ENCODE peak calls at places on chromosomes 1 and 21, in five cellular contexts. F, G, Q, V and M are unnamed samples.

GRCh38 chr21:42513985-42514882 is 582 bp downstream of the SLC37A1 start:
- DNase-seq in Q (peak), G (no peak), F (peak), V (peak), M (peak)

GRCh38 chr1:59061876-59062275 is 235.0 kb upstream of the FGGY start:
- DNase-seq in Q (peak), V (peak), F (no peak), G (peak), M (no peak)

GRCh38 chr1:96598416-96599168 is 123.0 kb upstream of the PTBP2 start:
- DNase-seq in G (peak), V (no peak), Q (no peak), F (no peak), M (no peak)

GRCh38 chr1:212496673-212497072 is 64.0 kb downstream of the NENF start:
- DNase-seq in V (no peak), Q (no peak), F (no peak), G (no peak), M (no peak)

GRCh38 chr1:208253177-208253576 is 9.0 kb upstream of the PLXNA2 start:
- DNase-seq in F (no peak), V (no peak), Q (no peak), G (no peak), M (no peak)

GRCh38 chr21:15050588-15051377 is 14.0 kb downstream of the NRIP1 start:
- DNase-seq in G (no peak), F (peak), V (no peak), Q (no peak), M (peak)

GRCh38 chr1:167454304-167454928 is 63.9 kb downstream of the CD247 start:
- DNase-seq in V (no peak), Q (no peak), F (no peak), G (no peak), M (no peak)

GRCh38 chr1:61743716-61744620 is 1.7 kb downstream of the PATJ start:
- DNase-seq in V (no peak), Q (no peak), F (peak), G (no peak), M (no peak)

GRCh38 chr1:245074232-245074747 is 80.5 kb upstream of the KIF26B start:
- DNase-seq in V (no peak), G (peak), F (no peak), Q (no peak), M (no peak)

GRCh38 chr1:168202941-168203654 is 22.7 kb upstream of the SFT2D2 start:
- DNase-seq in Q (no peak), F (no peak), V (no peak), G (peak), M (no peak)

GRCh38 chr21:44503901-44504399 is 36.0 kb downstream of the KRTAP10-1 start:
- DNase-seq in Q (no peak), V (peak), G (no peak), F (no peak), M (peak)

GRCh38 chr1:109274533-109275476 is 8.1 kb downstream of the PSRC1 start:
- DNase-seq in Q (peak), F (no peak), G (peak), V (no peak), M (peak)

GRCh38 chr1:224933584-224933983 is 4.1 kb downstream of the DNAH14 start:
- DNase-seq in G (no peak), V (no peak), F (no peak), Q (no peak), M (no peak)

GRCh38 chr1:23178414-23178813 is 9.8 kb upstream of the LUZP1 start:
- DNase-seq in F (no peak), Q (no peak), G (no peak), V (no peak), M (no peak)

GRCh38 chr1:236120725-236121153 is 21.6 kb upstream of the GPR137B start:
- DNase-seq in Q (no peak), F (no peak), V (no peak), G (no peak), M (no peak)

GRCh38 chr1:162682013-162682419 is 49.8 kb downstream of the DDR2 start:
- DNase-seq in V (peak), G (no peak), Q (no peak), F (no peak), M (no peak)

GRCh38 chr1:187264995-187265602 is 436.4 kb downstream of the PLA2G4A start:
- DNase-seq in Q (peak), G (peak), F (no peak), V (no peak), M (peak)

GRCh38 chr1:61221642-61222041 is 139.3 kb downstream of the NFIA start:
- DNase-seq in Q (no peak), V (no peak), G (no peak), F (no peak), M (no peak)

GRCh38 chr21:16514316-16514715 is 784.5 kb downstream of the USP25 start:
- DNase-seq in F (no peak), Q (no peak), G (peak), V (no peak), M (no peak)

GRCh38 chr1:156104065-156104810 is 10.3 kb upstream of the LMNA start:
- DNase-seq in Q (peak), G (peak), V (peak), F (peak), M (peak)

GRCh38 chr1:71414229-71414628 is 333.4 kb upstream of the ZRANB2 start:
- DNase-seq in Q (no peak), G (no peak), F (no peak), V (no peak), M (no peak)

GRCh38 chr1:186896211-186896610 is 67.5 kb downstream of the PLA2G4A start:
- DNase-seq in G (no peak), Q (no peak), F (no peak), V (no peak), M (no peak)

GRCh38 chr1:53548031-53548491 is 88.9 kb downstream of the DMRTB1 start:
- DNase-seq in G (no peak), V (no peak), F (no peak), Q (no peak), M (no peak)

GRCh38 chr1:114695430-114696093 is at the start of gene AMPD1:
- DNase-seq in V (no peak), Q (no peak), F (no peak), G (no peak), M (no peak)

GRCh38 chr1:201420608-201421002 is 925 bp downstream of the TNNI1 start:
- DNase-seq in Q (no peak), V (no peak), F (no peak), G (no peak), M (no peak)

GRCh38 chr1:154683820-154684219 is 75.8 kb upstream of the ADAR start:
- DNase-seq in G (no peak), Q (no peak), F (no peak), V (no peak), M (no peak)

GRCh38 chr1:231694081-231694443 is 67.5 kb downstream of the DISC1 start:
- DNase-seq in F (no peak), Q (no peak), V (peak), G (no peak), M (no peak)

GRCh38 chr21:29822064-29822463 is 117.7 kb downstream of the GRIK1 start:
- DNase-seq in F (no peak), G (no peak), Q (no peak), V (no peak), M (no peak)

GRCh38 chr1:158700552-158700951 is at the start of gene OR6K2:
- DNase-seq in Q (no peak), F (no peak), G (no peak), V (no peak), M (no peak)

GRCh38 chr1:23079025-23079424 is 59.8 kb downstream of the KDM1A start:
- DNase-seq in V (no peak), F (no peak), G (no peak), Q (no peak), M (no peak)

GRCh38 chr1:109312978-109313775 is 6.4 kb upstream of the MYBPHL start:
- DNase-seq in V (no peak), G (no peak), Q (peak), F (no peak), M (no peak)

GRCh38 chr1:227411066-227411465 is 92.8 kb upstream of the CDC42BPA start:
- DNase-seq in G (no peak), F (no peak), Q (no peak), V (no peak), M (no peak)

GRCh38 chr1:17966341-17966740 is 141.3 kb upstream of the IGSF21 start:
- DNase-seq in F (no peak), V (no peak), G (no peak), Q (no peak), M (no peak)

GRCh38 chr1:42259059-42259738 is 75.8 kb downstream of the FOXJ3 start:
- DNase-seq in Q (peak), G (peak), V (no peak), F (no peak), M (no peak)

GRCh38 chr1:192445849-192446489 is 129.2 kb downstream of the RGS21 start:
- DNase-seq in G (peak), F (peak), V (peak), Q (peak), M (no peak)

GRCh38 chr1:45718289-45718688 is 30.3 kb downstream of the TMEM69 start:
- DNase-seq in F (no peak), Q (no peak), G (no peak), V (no peak), M (peak)

DNA sequence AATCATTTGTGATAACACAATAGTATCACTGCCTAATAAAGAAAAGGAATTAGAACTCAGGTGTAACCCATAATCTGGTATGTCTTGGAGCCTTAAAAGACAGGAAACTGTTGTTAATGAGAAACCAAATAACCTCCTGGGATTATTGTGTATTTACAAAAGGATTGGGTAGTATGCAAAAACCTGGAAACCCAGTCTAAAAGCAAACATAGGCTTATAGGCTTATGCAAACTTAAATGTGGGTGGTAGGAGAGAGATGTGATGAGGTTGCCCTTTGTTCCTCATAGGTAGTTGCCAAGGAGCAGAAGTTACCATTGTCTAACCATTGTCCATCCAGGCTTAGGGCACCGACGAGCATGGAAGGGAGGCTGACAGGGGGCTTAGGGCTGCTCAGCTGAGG is 165.8 kb downstream of the AK5 start:
- DNase-seq in Q (no peak), G (no peak), V (no peak), F (no peak), M (no peak)
- H3K4me3 ChIP-seq in Q (no peak), G (no peak), V (no peak), F (no peak), M (no peak)

GRCh38 chr1:153635872-153636271 is 2.0 kb downstream of the CHTOP start:
- DNase-seq in F (no peak), G (no peak), Q (no peak), V (no peak), M (no peak)
- H3K4me3 ChIP-seq in F (no peak), G (peak), Q (no peak), V (peak), M (no peak)

DNA sequence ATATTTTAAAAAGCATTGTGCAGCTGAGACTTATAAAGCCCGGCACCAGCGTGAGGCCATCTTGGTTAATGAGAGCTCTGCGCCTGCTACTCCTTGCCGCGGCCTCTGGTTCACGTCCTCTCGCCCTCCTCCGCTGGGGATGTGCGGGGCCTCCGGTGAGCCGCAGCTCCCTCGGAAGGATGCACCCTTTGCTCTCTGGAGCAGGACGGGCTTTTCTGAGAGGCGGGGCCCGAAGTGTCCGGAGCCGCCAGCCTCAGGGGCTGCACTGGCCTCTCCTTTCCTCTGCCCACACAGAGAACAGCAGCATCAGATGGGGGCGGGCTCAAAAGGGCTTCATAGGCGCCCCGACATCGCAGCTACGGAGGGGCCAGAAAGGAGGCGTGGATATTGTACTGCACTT is 284.6 kb downstream of the CAMTA1 start:
- DNase-seq in V (no peak), G (no peak), Q (peak), F (no peak), M (peak)
- H3K4me3 ChIP-seq in V (peak), G (peak), Q (peak), F (no peak), M (peak)

GRCh38 chr1:8419861-8420260 is 101.9 kb downstream of the SLC45A1 start:
- DNase-seq in Q (no peak), G (no peak), F (no peak), V (no peak), M (no peak)
- H3K4me3 ChIP-seq in Q (no peak), G (no peak), F (no peak), V (peak), M (no peak)

GRCh38 chr1:196603651-196604050 is 4.6 kb downstream of the KCNT2 start:
- DNase-seq in G (no peak), F (no peak), Q (no peak), V (no peak), M (no peak)

GRCh38 chr1:196611873-196612272 is 3.6 kb upstream of the KCNT2 start:
- DNase-seq in G (no peak), F (no peak), Q (no peak), V (no peak), M (no peak)

GRCh38 chr1:196609114-196609737 is 986 bp upstream of the KCNT2 start:
- DNase-seq in F (no peak), G (peak), Q (peak), V (no peak), M (no peak)

GRCh38 chr1:196608401-196609113 is at the start of gene KCNT2:
- DNase-seq in G (peak), F (no peak), Q (peak), V (peak), M (peak)

GRCh38 chr1:196607940-196608339 is 300 bp downstream of the KCNT2 start:
- DNase-seq in Q (no peak), G (peak), V (no peak), F (no peak), M (peak)
- H3K4me3 ChIP-seq in Q (peak), G (peak), V (peak), F (no peak), M (peak)

DNA sequence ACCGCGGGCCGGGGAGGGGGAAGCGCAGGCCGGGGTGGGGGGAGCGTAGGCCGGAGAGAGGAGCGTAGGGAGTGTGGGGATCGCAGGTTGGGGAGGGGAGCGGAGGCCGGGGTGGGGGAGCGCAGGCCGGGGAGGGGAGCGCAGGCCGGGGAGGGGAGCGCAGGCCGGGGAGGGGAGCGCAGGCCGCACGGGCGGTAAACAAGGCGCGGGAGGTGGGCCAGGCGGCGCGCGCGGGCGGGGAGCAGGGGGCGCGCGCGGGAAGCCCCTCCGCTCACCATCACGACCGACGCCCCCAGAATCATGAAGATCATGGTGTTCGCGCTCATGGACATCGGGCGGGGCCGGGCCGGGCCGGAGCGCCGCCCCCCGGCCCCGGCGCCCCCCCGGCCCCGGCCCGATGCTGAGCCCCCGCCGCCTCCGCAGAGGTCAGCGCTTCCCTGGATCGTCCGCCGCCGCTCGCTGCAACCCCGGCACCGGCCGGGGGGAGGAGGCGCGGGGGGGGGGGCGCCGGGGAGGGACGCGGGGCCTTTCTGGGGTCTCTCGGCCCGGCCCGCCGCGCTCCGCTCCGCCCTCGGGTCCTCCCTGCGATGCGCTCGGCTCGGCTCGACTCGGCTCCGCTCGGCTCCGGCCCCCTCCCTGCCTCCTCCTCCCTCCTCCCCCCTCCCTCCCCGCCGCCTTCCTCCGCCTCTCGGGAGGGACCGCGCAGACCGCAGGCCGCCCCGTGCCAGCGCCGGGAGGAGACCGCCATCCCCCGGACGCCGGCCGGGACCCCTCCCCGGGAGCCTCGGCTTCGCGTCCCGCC is at the start of gene TMEM240:
- DNase-seq in G (peak), V (peak), Q (peak), F (peak), M (peak)
- H3K4me3 ChIP-seq in G (peak), V (peak), Q (peak), F (no peak), M (peak)

DNA sequence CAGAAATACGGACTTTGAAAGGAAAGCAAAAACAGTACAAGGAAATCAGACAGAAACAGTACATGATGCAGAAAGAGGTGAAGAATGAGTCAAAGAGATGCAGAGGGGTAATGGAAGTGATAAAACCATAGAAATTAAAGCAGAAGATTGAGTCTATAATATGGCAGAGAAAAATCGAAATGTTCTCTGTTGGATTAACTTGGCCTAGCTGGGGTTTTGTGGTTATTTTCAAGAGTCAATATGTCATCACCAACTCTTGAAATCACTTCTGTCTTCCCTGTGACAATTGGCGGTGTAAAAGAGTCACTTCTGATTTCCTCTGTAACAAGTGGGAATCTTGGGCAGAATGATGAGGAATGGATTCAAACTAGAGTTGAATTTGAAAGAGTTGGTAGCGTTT is 7.4 kb downstream of the YTHDF2 start:
- DNase-seq in Q (no peak), F (no peak), V (no peak), G (no peak), M (no peak)
- H3K4me3 ChIP-seq in Q (no peak), F (peak), V (no peak), G (no peak), M (no peak)